ENCODE peak calls at places on chromosome 14, in five cellular contexts. R is AG09319, L is fibroblast of lung, H is dorsolateral prefrontal cortex, P is left ventricle myocardium inferior. G is an unnamed sample.

GRCh38 chr14:64649383-64649998 is 54.7 kb upstream of the PLEKHG3 start:
- DNase-seq in R (no peak), L (peak; percentile 60), H (no peak), P (no peak), G (no peak)

GRCh38 chr14:28744126-28744525 is 22.5 kb upstream of the FOXG1 start:
- DNase-seq in R (no peak), L (peak; percentile 41), H (no peak), P (no peak), G (no peak)

GRCh38 chr14:60274448-60274847 is 25.4 kb downstream of the PPM1A start:
- DNase-seq in R (no peak), L (no peak), H (no peak), P (no peak), G (no peak)

GRCh38 chr14:103142031-103142430 is 18.8 kb downstream of the TNFAIP2 start:
- DNase-seq in R (no peak), L (no peak), H (no peak), P (no peak), G (no peak)

GRCh38 chr14:21145437-21145836 is 10.4 kb downstream of the OR5AU1 start:
- DNase-seq in R (no peak), L (no peak), H (no peak), P (no peak), G (no peak)

GRCh38 chr14:99213603-99214002 is 58.4 kb downstream of the BCL11B start:
- DNase-seq in R (no peak), L (no peak), H (no peak), P (no peak), G (no peak)

GRCh38 chr14:96274122-96274910 is 18.3 kb downstream of the BDKRB1 start:
- DNase-seq in R (peak; percentile 71), L (peak; percentile 95), H (peak; percentile 50), P (no peak), G (no peak)

GRCh38 chr14:60349663-60350365 is 100.8 kb downstream of the PPM1A start:
- DNase-seq in R (peak; percentile 29), L (peak; percentile 34), H (no peak), P (no peak), G (no peak)

GRCh38 chr14:80213602-80214001 is 2.3 kb upstream of the DIO2 start:
- DNase-seq in R (peak; percentile 60), L (peak; percentile 56), H (no peak), P (no peak), G (no peak)

GRCh38 chr14:24064091-24064795 is 7.1 kb upstream of the CPNE6 start:
- DNase-seq in R (no peak), L (no peak), H (no peak), P (no peak), G (no peak)

DNA sequence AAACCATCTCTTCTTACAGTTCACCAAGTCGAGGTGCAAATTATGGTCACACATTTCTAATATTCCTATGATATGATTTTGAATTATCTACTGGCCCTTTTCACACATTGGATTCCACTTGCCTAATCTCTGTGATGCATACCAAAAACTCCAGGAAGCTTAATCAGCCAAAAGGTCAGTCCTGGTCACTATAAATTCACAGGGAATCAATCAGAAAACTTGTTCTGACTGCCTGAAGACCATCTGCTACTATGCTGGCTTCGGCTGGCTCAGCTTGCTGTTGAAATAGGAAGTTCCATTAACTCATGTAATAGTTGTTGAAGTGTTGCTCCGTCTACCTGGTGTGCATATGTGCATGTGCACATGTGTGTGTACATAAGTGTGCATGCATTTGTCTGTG is 142.8 kb upstream of the FLRT2 start:
- DNase-seq in R (no peak), L (no peak), H (no peak), P (no peak), G (no peak)
- TF ChIP-seq CTCF in R (no peak), L (no peak), H (no peak), P (no peak), G (no peak)

DNA sequence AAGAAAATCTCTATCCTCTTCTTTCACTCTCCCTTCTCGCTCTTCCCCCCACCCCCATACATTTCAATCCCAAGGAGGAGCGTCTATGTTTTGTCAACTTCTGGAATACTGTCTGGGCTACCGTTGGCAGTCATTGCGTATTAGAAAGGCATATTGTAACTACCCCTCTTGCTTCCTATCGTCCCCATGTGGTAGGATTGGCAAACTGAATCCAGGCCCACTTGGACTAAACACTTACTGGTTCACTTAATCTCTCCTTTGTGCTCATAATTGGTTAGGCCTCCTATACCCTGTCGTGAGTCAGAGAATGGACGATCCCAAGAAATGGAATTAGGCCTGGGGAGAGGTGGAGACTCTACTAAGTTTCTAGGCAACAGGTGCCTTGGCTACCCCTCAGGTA is 68.8 kb upstream of the SLC8A3 start:
- DNase-seq in R (no peak), L (no peak), H (no peak), P (no peak), G (no peak)
- TF ChIP-seq CTCF in R (no peak), L (no peak), H (no peak), P (no peak), G (no peak)

DNA sequence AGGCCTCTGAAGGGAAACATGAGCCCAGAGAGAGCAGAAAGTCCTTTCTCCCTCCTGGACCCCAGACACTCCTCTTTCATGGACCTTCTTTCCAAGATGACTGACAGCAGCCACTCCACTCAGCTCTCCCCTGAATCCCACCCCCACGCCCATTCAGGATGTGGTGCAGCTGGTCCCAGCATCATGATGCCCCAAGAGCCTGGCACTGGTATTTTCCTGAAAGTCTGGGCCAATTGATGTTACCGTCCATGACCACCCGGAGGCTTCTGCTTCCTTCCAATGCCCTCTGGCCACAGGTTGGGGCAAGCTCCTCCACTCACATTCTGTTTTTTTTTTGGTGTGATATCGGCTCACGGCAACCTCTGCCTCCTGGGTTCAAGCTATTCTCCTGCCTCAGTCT is 112.6 kb downstream of the CALM1 start:
- DNase-seq in R (no peak), L (no peak), H (no peak), P (no peak), G (no peak)
- TF ChIP-seq CTCF in R (no peak), L (no peak), H (no peak), P (no peak), G (no peak)

GRCh38 chr14:53929871-53930685 is 26.5 kb downstream of the BMP4 start:
- DNase-seq in R (no peak), L (no peak), H (no peak), P (no peak), G (peak; percentile 52)
- TF ChIP-seq CTCF in R (peak; percentile 18), L (peak; percentile 25), H (no peak), P (peak; percentile 54), G (peak; percentile 85)

G was measured in progenitor cell of endocrine pancreas.